ENCODE peak calls at places on chromosomes 16 and 17, in six cellular contexts. F is cardiac muscle cell, N is HS-5, K is AG08396, S is T-helper 1 cell, X is NCI-H1105. H is an unnamed sample.
A peak's percentile ranks its signal among the peaks of the same experiment; 100 is the strongest.

GRCh38 chr17:8939496-8940334 is 25.8 kb downstream of the PIK3R5 start:
- DNase-seq in K (no peak), N (no peak), F (no peak), X (no peak), S (peak; percentile 66), H (no peak)

GRCh38 chr17:77256710-77257109 is 115.9 kb downstream of the SEC14L1 start:
- DNase-seq in F (no peak), S (no peak), X (no peak), K (no peak), N (no peak), H (no peak)

GRCh38 chr17:67431210-67432015 is 54.3 kb downstream of the PITPNC1 start:
- DNase-seq in S (peak; percentile 69), N (peak; percentile 67), F (no peak), K (peak; percentile 59), X (no peak), H (peak; percentile 78)

GRCh38 chr16:6209355-6209930 is 1111.8 kb upstream of the EEF2KMT start:
- DNase-seq in K (no peak), N (no peak), F (no peak), X (no peak), S (no peak), H (no peak)

GRCh38 chr17:45370949-45371413 is 54.2 kb upstream of the MAP3K14 start:
- DNase-seq in S (no peak), K (no peak), X (no peak), N (no peak), F (no peak), H (no peak)

GRCh38 chr16:3190949-3191353 is 2.9 kb downstream of the OR1F1 start:
- DNase-seq in N (no peak), F (peak; percentile 21), K (no peak), S (peak; percentile 40), X (no peak), H (no peak)

GRCh38 chr17:43641416-43641815 is 20.3 kb downstream of the MEOX1 start:
- DNase-seq in X (no peak), K (no peak), N (no peak), F (no peak), S (no peak), H (no peak)

GRCh38 chr17:3982113-3982512 is 17.9 kb upstream of the ATP2A3 start:
- DNase-seq in S (no peak), K (no peak), N (no peak), F (no peak), X (no peak), H (no peak)

GRCh38 chr16:81376880-81377279 is 62.1 kb downstream of the GAN start:
- DNase-seq in K (no peak), X (no peak), N (no peak), F (no peak), S (peak; percentile 4), H (no peak)

GRCh38 chr16:67128417-67128816 is 18.7 kb downstream of the PHAF1 start:
- DNase-seq in F (no peak), K (no peak), S (no peak), N (no peak), X (no peak), H (no peak)

GRCh38 chr17:65662166-65662565 is 100.7 kb upstream of the AXIN2 start:
- DNase-seq in S (no peak), F (no peak), K (peak; percentile 46), X (no peak), N (no peak), H (no peak)

GRCh38 chr17:13862341-13862740 is 207.0 kb upstream of the COX10 start:
- DNase-seq in S (no peak), K (no peak), N (no peak), F (no peak), X (no peak), H (no peak)

GRCh38 chr17:83189673-83190385 is 110.4 kb downstream of the METRNL start:
- DNase-seq in K (peak; percentile 83), F (no peak), S (no peak), N (peak; percentile 46), X (no peak), H (no peak)

GRCh38 chr16:50534091-50534490 is 14.1 kb upstream of the NKD1 start:
- DNase-seq in K (no peak), X (no peak), N (no peak), F (no peak), S (no peak), H (no peak)

GRCh38 chr16:58002411-58002790 is 1.2 kb downstream of the USB1 start:
- DNase-seq in F (no peak), X (no peak), N (no peak), K (no peak), S (no peak), H (no peak)

GRCh38 chr17:77884019-77884418 is 74.5 kb upstream of the TNRC6C start:
- DNase-seq in K (no peak), F (peak; percentile 73), S (no peak), X (peak; percentile 60), N (no peak), H (no peak)

GRCh38 chr17:34378664-34379101 is 15.7 kb upstream of the CCL1 start:
- DNase-seq in X (no peak), F (no peak), S (peak; percentile 64), N (no peak), K (peak; percentile 23), H (no peak)

GRCh38 chr16:85444879-85445778 is 168.0 kb upstream of the GSE1 start:
- DNase-seq in F (no peak), N (no peak), K (no peak), X (peak; percentile 87), S (no peak), H (no peak)

GRCh38 chr17:69524854-69525253 is 110.4 kb downstream of the MAP2K6 start:
- DNase-seq in K (no peak), F (no peak), X (no peak), S (no peak), N (no peak), H (no peak)

GRCh38 chr17:8855477-8856204 is 11.8 kb downstream of the PIK3R6 start:
- DNase-seq in K (no peak), S (no peak), N (no peak), X (no peak), F (no peak), H (no peak)

GRCh38 chr16:65510850-65511249 is 389.0 kb upstream of the CDH11 start:
- DNase-seq in S (no peak), K (no peak), F (no peak), X (no peak), N (no peak), H (no peak)

GRCh38 chr17:57071991-57072944 is 12.8 kb upstream of the AKAP1 start:
- DNase-seq in X (no peak), K (no peak), F (no peak), S (no peak), N (no peak), H (no peak)

GRCh38 chr17:1626333-1626732 is 2.3 kb downstream of the SLC43A2 start:
- DNase-seq in F (no peak), X (no peak), K (no peak), N (no peak), S (no peak), H (no peak)

GRCh38 chr17:2803971-2804370 is 7.7 kb downstream of the RAP1GAP2 start:
- DNase-seq in F (no peak), K (no peak), S (no peak), X (no peak), N (no peak), H (no peak)

GRCh38 chr17:50169121-50169764 is 3.4 kb downstream of the SGCA start:
- DNase-seq in S (peak; percentile 72), X (no peak), K (peak; percentile 74), N (no peak), F (peak; percentile 75), H (peak; percentile 73)

GRCh38 chr17:18039535-18040286 is 503 bp downstream of the GID4 start:
- DNase-seq in K (peak; percentile 45), X (peak; percentile 62), N (no peak), S (peak; percentile 30), F (peak; percentile 68), H (no peak)

GRCh38 chr17:11980813-11981212 is 16.5 kb downstream of the ZNF18 start:
- DNase-seq in X (no peak), K (no peak), F (no peak), N (no peak), S (no peak), H (no peak)

GRCh38 chr17:44005865-44006580 is 1.6 kb downstream of the NAGS start:
- DNase-seq in X (peak; percentile 47), S (peak; percentile 48), F (peak; percentile 35), K (no peak), N (no peak), H (no peak)

GRCh38 chr17:34598161-34598776 is 18.9 kb downstream of the TMEM132E start:
- DNase-seq in N (no peak), S (no peak), F (peak; percentile 44), X (peak; percentile 30), K (no peak), H (no peak)

GRCh38 chr16:1003551-1004347 is 22.2 kb downstream of the SOX8 start:
- DNase-seq in N (no peak), X (no peak), F (no peak), K (no peak), S (peak; percentile 52), H (no peak)

GRCh38 chr16:54034684-54035083 is 251.9 kb downstream of the IRX3 start:
- DNase-seq in X (no peak), K (no peak), S (no peak), F (no peak), N (no peak), H (no peak)

GRCh38 chr16:70712942-70713341 is 27.1 kb upstream of the MTSS2 start:
- DNase-seq in X (no peak), N (no peak), F (no peak), S (no peak), K (no peak), H (no peak)

GRCh38 chr17:63519972-63520882 is 2.9 kb upstream of the KCNH6 start:
- DNase-seq in S (no peak), F (no peak), K (no peak), X (peak; percentile 96), N (no peak), H (no peak)

GRCh38 chr17:83171661-83172060 is 92.3 kb downstream of the METRNL start:
- DNase-seq in S (no peak), F (no peak), K (no peak), X (no peak), N (no peak), H (no peak)

GRCh38 chr17:35028531-35029262 is 34.8 kb downstream of the RFFL start:
- DNase-seq in S (peak; percentile 9), F (no peak), N (no peak), K (no peak), X (no peak), H (no peak)

H was measured in HTR-8/SVneo.